ENCODE peak calls at places on chromosome 1, in seven cellular contexts. A is heart right ventricle, H is skeletal muscle cell, N is T-helper 17 cell, Z is smooth muscle cell of the brain vasculature, R is mesenchymal stem cell, I is LHCN-M2. B is an unnamed sample.

GRCh38 chr1:42258218-42258617 is 76.8 kb downstream of the FOXJ3 start:
- DNase-seq in H (no peak), Z (no peak), R (no peak), A (no peak), I (peak), N (no peak), B (no peak)

GRCh38 chr1:2129256-2129943 is 65.2 kb downstream of the FAAP20 start:
- DNase-seq in A (no peak), I (no peak), Z (no peak), R (no peak), N (no peak), H (no peak), B (no peak)

GRCh38 chr1:91684599-91685196 is 184.0 kb downstream of the CDC7 start:
- DNase-seq in Z (no peak), H (no peak), R (peak), I (no peak), A (peak), N (no peak), B (peak)

GRCh38 chr1:240693036-240693435 is 81.1 kb upstream of the GREM2 start:
- DNase-seq in H (no peak), R (no peak), I (no peak), A (no peak), N (no peak), Z (no peak), B (no peak)

GRCh38 chr1:225427249-225428065 is at the start of gene LBR:
- DNase-seq in H (no peak), R (peak), Z (no peak), N (no peak), I (peak), A (peak), B (peak)

GRCh38 chr1:5099558-5099957 is 445.1 kb downstream of the AJAP1 start:
- DNase-seq in I (no peak), Z (no peak), R (no peak), A (no peak), N (no peak), H (no peak), B (peak)

GRCh38 chr1:200895801-200896570 is 1.3 kb downstream of the INAVA start:
- DNase-seq in N (no peak), Z (no peak), A (no peak), I (no peak), R (no peak), H (no peak), B (no peak)

GRCh38 chr1:181906631-181907030 is 154.9 kb downstream of the ZNF648 start:
- DNase-seq in A (no peak), Z (no peak), N (no peak), I (no peak), R (no peak), H (no peak), B (no peak)

GRCh38 chr1:17185485-17185860 is 19.5 kb upstream of the PADI1 start:
- DNase-seq in R (no peak), Z (no peak), H (no peak), I (no peak), A (no peak), N (no peak), B (no peak)